ENCODE peak calls at places on chromosomes 1 and 21, in eight cellular contexts. One of them, this sample, is unnamed.

GRCh38 chr1:184021666-184022198 is 15.8 kb downstream of the COLGALT2 start:
- DNase-seq in NCI-H510A treated with DMSO at 0.1 percent for 48 hours: no peak
- DNase-seq in iris pigment epithelial cell: no peak
- DNase-seq in activated T-helper 2 cell treated with anti-CD3 and anti-CD28 coated beads, Interferon-gamma antibody, Interleukin-2, Interleukin-4, amounts not matched to agents 10 μg/mL and 5 μg/mL and 100 μg/mL, durations not matched to agents 14 hours and 24 hours and 36 hours: no peak
- DNase-seq in HFF-Myc: no peak
- DNase-seq in T-helper 1 cell: no peak
- DNase-seq in EL: no peak
- DNase-seq in heart right ventricle: peak
- DNase-seq in this sample: no peak

GRCh38 chr1:240967070-240967724 is 355.2 kb upstream of the GREM2 start:
- DNase-seq in NCI-H510A treated with DMSO at 0.1 percent for 48 hours: no peak
- DNase-seq in iris pigment epithelial cell: peak
- DNase-seq in activated T-helper 2 cell treated with anti-CD3 and anti-CD28 coated beads, Interferon-gamma antibody, Interleukin-2, Interleukin-4, amounts not matched to agents 10 μg/mL and 5 μg/mL and 100 μg/mL, durations not matched to agents 14 hours and 24 hours and 36 hours: no peak
- DNase-seq in HFF-Myc: no peak
- DNase-seq in T-helper 1 cell: no peak
- DNase-seq in EL: peak
- DNase-seq in heart right ventricle: no peak
- DNase-seq in this sample: no peak

GRCh38 chr1:59645893-59646292 is 168.9 kb upstream of the HOOK1 start:
- DNase-seq in NCI-H510A treated with DMSO at 0.1 percent for 48 hours: no peak
- DNase-seq in iris pigment epithelial cell: no peak
- DNase-seq in activated T-helper 2 cell treated with anti-CD3 and anti-CD28 coated beads, Interferon-gamma antibody, Interleukin-2, Interleukin-4, amounts not matched to agents 10 μg/mL and 5 μg/mL and 100 μg/mL, durations not matched to agents 14 hours and 24 hours and 36 hours: no peak
- DNase-seq in HFF-Myc: peak
- DNase-seq in T-helper 1 cell: no peak
- DNase-seq in EL: peak
- DNase-seq in heart right ventricle: no peak
- DNase-seq in this sample: no peak

GRCh38 chr1:54922921-54923421 is 36.0 kb upstream of the DHCR24 start:
- DNase-seq in NCI-H510A treated with DMSO at 0.1 percent for 48 hours: no peak
- DNase-seq in iris pigment epithelial cell: no peak
- DNase-seq in activated T-helper 2 cell treated with anti-CD3 and anti-CD28 coated beads, Interferon-gamma antibody, Interleukin-2, Interleukin-4, amounts not matched to agents 10 μg/mL and 5 μg/mL and 100 μg/mL, durations not matched to agents 14 hours and 24 hours and 36 hours: no peak
- DNase-seq in HFF-Myc: no peak
- DNase-seq in T-helper 1 cell: no peak
- DNase-seq in EL: no peak
- DNase-seq in heart right ventricle: peak
- DNase-seq in this sample: peak

GRCh38 chr21:26140185-26140584 is 30.4 kb downstream of the APP start:
- DNase-seq in NCI-H510A treated with DMSO at 0.1 percent for 48 hours: no peak
- DNase-seq in iris pigment epithelial cell: peak
- DNase-seq in activated T-helper 2 cell treated with anti-CD3 and anti-CD28 coated beads, Interferon-gamma antibody, Interleukin-2, Interleukin-4, amounts not matched to agents 10 μg/mL and 5 μg/mL and 100 μg/mL, durations not matched to agents 14 hours and 24 hours and 36 hours: no peak
- DNase-seq in HFF-Myc: peak
- DNase-seq in T-helper 1 cell: no peak
- DNase-seq in EL: peak
- DNase-seq in heart right ventricle: peak
- DNase-seq in this sample: no peak

GRCh38 chr1:226588484-226588883 is 39.9 kb downstream of the STUM start:
- DNase-seq in NCI-H510A treated with DMSO at 0.1 percent for 48 hours: no peak
- DNase-seq in iris pigment epithelial cell: peak
- DNase-seq in activated T-helper 2 cell treated with anti-CD3 and anti-CD28 coated beads, Interferon-gamma antibody, Interleukin-2, Interleukin-4, amounts not matched to agents 10 μg/mL and 5 μg/mL and 100 μg/mL, durations not matched to agents 14 hours and 24 hours and 36 hours: no peak
- DNase-seq in HFF-Myc: no peak
- DNase-seq in T-helper 1 cell: no peak
- DNase-seq in EL: no peak
- DNase-seq in heart right ventricle: no peak
- DNase-seq in this sample: no peak

GRCh38 chr1:200317236-200317635 is 92.6 kb downstream of the ZNF281 start:
- DNase-seq in NCI-H510A treated with DMSO at 0.1 percent for 48 hours: no peak
- DNase-seq in iris pigment epithelial cell: peak
- DNase-seq in activated T-helper 2 cell treated with anti-CD3 and anti-CD28 coated beads, Interferon-gamma antibody, Interleukin-2, Interleukin-4, amounts not matched to agents 10 μg/mL and 5 μg/mL and 100 μg/mL, durations not matched to agents 14 hours and 24 hours and 36 hours: no peak
- DNase-seq in HFF-Myc: no peak
- DNase-seq in T-helper 1 cell: no peak
- DNase-seq in EL: peak
- DNase-seq in heart right ventricle: no peak
- DNase-seq in this sample: no peak

GRCh38 chr1:55156093-55156492 is 59.1 kb downstream of the USP24 start:
- DNase-seq in NCI-H510A treated with DMSO at 0.1 percent for 48 hours: no peak
- DNase-seq in iris pigment epithelial cell: peak
- DNase-seq in activated T-helper 2 cell treated with anti-CD3 and anti-CD28 coated beads, Interferon-gamma antibody, Interleukin-2, Interleukin-4, amounts not matched to agents 10 μg/mL and 5 μg/mL and 100 μg/mL, durations not matched to agents 14 hours and 24 hours and 36 hours: no peak
- DNase-seq in HFF-Myc: no peak
- DNase-seq in T-helper 1 cell: no peak
- DNase-seq in EL: peak
- DNase-seq in heart right ventricle: no peak
- DNase-seq in this sample: no peak

GRCh38 chr1:147539122-147539575 is 2.2 kb upstream of the BCL9 start:
- DNase-seq in NCI-H510A treated with DMSO at 0.1 percent for 48 hours: no peak
- DNase-seq in iris pigment epithelial cell: peak
- DNase-seq in activated T-helper 2 cell treated with anti-CD3 and anti-CD28 coated beads, Interferon-gamma antibody, Interleukin-2, Interleukin-4, amounts not matched to agents 10 μg/mL and 5 μg/mL and 100 μg/mL, durations not matched to agents 14 hours and 24 hours and 36 hours: no peak
- DNase-seq in HFF-Myc: peak
- DNase-seq in T-helper 1 cell: no peak
- DNase-seq in EL: peak
- DNase-seq in heart right ventricle: peak
- DNase-seq in this sample: no peak

GRCh38 chr1:66533804-66534745 is at the start of gene SGIP1:
- DNase-seq in NCI-H510A treated with DMSO at 0.1 percent for 48 hours: peak
- DNase-seq in iris pigment epithelial cell: peak
- DNase-seq in activated T-helper 2 cell treated with anti-CD3 and anti-CD28 coated beads, Interferon-gamma antibody, Interleukin-2, Interleukin-4, amounts not matched to agents 10 μg/mL and 5 μg/mL and 100 μg/mL, durations not matched to agents 14 hours and 24 hours and 36 hours: no peak
- DNase-seq in HFF-Myc: no peak
- DNase-seq in T-helper 1 cell: no peak
- DNase-seq in EL: peak
- DNase-seq in heart right ventricle: peak
- DNase-seq in this sample: peak

GRCh38 chr1:155174334-155175280 is 958 bp downstream of the TRIM46 start:
- DNase-seq in NCI-H510A treated with DMSO at 0.1 percent for 48 hours: no peak
- DNase-seq in iris pigment epithelial cell: no peak
- DNase-seq in activated T-helper 2 cell treated with anti-CD3 and anti-CD28 coated beads, Interferon-gamma antibody, Interleukin-2, Interleukin-4, amounts not matched to agents 10 μg/mL and 5 μg/mL and 100 μg/mL, durations not matched to agents 14 hours and 24 hours and 36 hours: peak
- DNase-seq in HFF-Myc: no peak
- DNase-seq in T-helper 1 cell: peak
- DNase-seq in EL: peak
- DNase-seq in heart right ventricle: peak
- DNase-seq in this sample: peak

GRCh38 chr1:155834296-155834926 is 22.6 kb downstream of the GON4L start:
- DNase-seq in NCI-H510A treated with DMSO at 0.1 percent for 48 hours: no peak
- DNase-seq in iris pigment epithelial cell: peak
- DNase-seq in activated T-helper 2 cell treated with anti-CD3 and anti-CD28 coated beads, Interferon-gamma antibody, Interleukin-2, Interleukin-4, amounts not matched to agents 10 μg/mL and 5 μg/mL and 100 μg/mL, durations not matched to agents 14 hours and 24 hours and 36 hours: no peak
- DNase-seq in HFF-Myc: no peak
- DNase-seq in T-helper 1 cell: no peak
- DNase-seq in EL: peak
- DNase-seq in heart right ventricle: no peak
- DNase-seq in this sample: peak

GRCh38 chr21:34333150-34333739 is 30.6 kb upstream of the KCNE2 start:
- DNase-seq in NCI-H510A treated with DMSO at 0.1 percent for 48 hours: no peak
- DNase-seq in iris pigment epithelial cell: peak
- DNase-seq in activated T-helper 2 cell treated with anti-CD3 and anti-CD28 coated beads, Interferon-gamma antibody, Interleukin-2, Interleukin-4, amounts not matched to agents 10 μg/mL and 5 μg/mL and 100 μg/mL, durations not matched to agents 14 hours and 24 hours and 36 hours: no peak
- DNase-seq in HFF-Myc: peak
- DNase-seq in T-helper 1 cell: no peak
- DNase-seq in EL: peak
- DNase-seq in heart right ventricle: no peak
- DNase-seq in this sample: no peak

GRCh38 chr1:91696321-91696720 is 189.6 kb downstream of the TGFBR3 start:
- DNase-seq in NCI-H510A treated with DMSO at 0.1 percent for 48 hours: no peak
- DNase-seq in iris pigment epithelial cell: no peak
- DNase-seq in activated T-helper 2 cell treated with anti-CD3 and anti-CD28 coated beads, Interferon-gamma antibody, Interleukin-2, Interleukin-4, amounts not matched to agents 10 μg/mL and 5 μg/mL and 100 μg/mL, durations not matched to agents 14 hours and 24 hours and 36 hours: no peak
- DNase-seq in HFF-Myc: no peak
- DNase-seq in T-helper 1 cell: no peak
- DNase-seq in EL: no peak
- DNase-seq in heart right ventricle: no peak
- DNase-seq in this sample: no peak

GRCh38 chr1:100622037-100622436 is 84.1 kb downstream of the GPR88 start:
- DNase-seq in NCI-H510A treated with DMSO at 0.1 percent for 48 hours: no peak
- DNase-seq in iris pigment epithelial cell: peak
- DNase-seq in activated T-helper 2 cell treated with anti-CD3 and anti-CD28 coated beads, Interferon-gamma antibody, Interleukin-2, Interleukin-4, amounts not matched to agents 10 μg/mL and 5 μg/mL and 100 μg/mL, durations not matched to agents 14 hours and 24 hours and 36 hours: no peak
- DNase-seq in HFF-Myc: peak
- DNase-seq in T-helper 1 cell: no peak
- DNase-seq in EL: peak
- DNase-seq in heart right ventricle: no peak
- DNase-seq in this sample: no peak

GRCh38 chr21:25625036-25625435 is 14.0 kb upstream of the JAM2 start:
- DNase-seq in NCI-H510A treated with DMSO at 0.1 percent for 48 hours: no peak
- DNase-seq in iris pigment epithelial cell: peak
- DNase-seq in activated T-helper 2 cell treated with anti-CD3 and anti-CD28 coated beads, Interferon-gamma antibody, Interleukin-2, Interleukin-4, amounts not matched to agents 10 μg/mL and 5 μg/mL and 100 μg/mL, durations not matched to agents 14 hours and 24 hours and 36 hours: no peak
- DNase-seq in HFF-Myc: no peak
- DNase-seq in T-helper 1 cell: no peak
- DNase-seq in EL: no peak
- DNase-seq in heart right ventricle: no peak
- DNase-seq in this sample: no peak

GRCh38 chr21:17462276-17462981 is 50.4 kb upstream of the CXADR start:
- DNase-seq in NCI-H510A treated with DMSO at 0.1 percent for 48 hours: no peak
- DNase-seq in iris pigment epithelial cell: peak
- DNase-seq in activated T-helper 2 cell treated with anti-CD3 and anti-CD28 coated beads, Interferon-gamma antibody, Interleukin-2, Interleukin-4, amounts not matched to agents 10 μg/mL and 5 μg/mL and 100 μg/mL, durations not matched to agents 14 hours and 24 hours and 36 hours: no peak
- DNase-seq in HFF-Myc: no peak
- DNase-seq in T-helper 1 cell: no peak
- DNase-seq in EL: no peak
- DNase-seq in heart right ventricle: no peak
- DNase-seq in this sample: peak

GRCh38 chr1:21251773-21252471 is 38.3 kb downstream of the ECE1 start:
- DNase-seq in NCI-H510A treated with DMSO at 0.1 percent for 48 hours: peak
- DNase-seq in iris pigment epithelial cell: peak
- DNase-seq in activated T-helper 2 cell treated with anti-CD3 and anti-CD28 coated beads, Interferon-gamma antibody, Interleukin-2, Interleukin-4, amounts not matched to agents 10 μg/mL and 5 μg/mL and 100 μg/mL, durations not matched to agents 14 hours and 24 hours and 36 hours: no peak
- DNase-seq in HFF-Myc: peak
- DNase-seq in T-helper 1 cell: no peak
- DNase-seq in EL: peak
- DNase-seq in heart right ventricle: peak
- DNase-seq in this sample: peak

GRCh38 chr1:212545941-212546638 is 62.5 kb upstream of the ATF3 start:
- DNase-seq in NCI-H510A treated with DMSO at 0.1 percent for 48 hours: no peak
- DNase-seq in iris pigment epithelial cell: peak
- DNase-seq in activated T-helper 2 cell treated with anti-CD3 and anti-CD28 coated beads, Interferon-gamma antibody, Interleukin-2, Interleukin-4, amounts not matched to agents 10 μg/mL and 5 μg/mL and 100 μg/mL, durations not matched to agents 14 hours and 24 hours and 36 hours: no peak
- DNase-seq in HFF-Myc: no peak
- DNase-seq in T-helper 1 cell: no peak
- DNase-seq in EL: peak
- DNase-seq in heart right ventricle: no peak
- DNase-seq in this sample: peak

GRCh38 chr1:25743164-25744139 is 56.5 kb upstream of the SELENON start:
- DNase-seq in NCI-H510A treated with DMSO at 0.1 percent for 48 hours: no peak
- DNase-seq in iris pigment epithelial cell: peak
- DNase-seq in activated T-helper 2 cell treated with anti-CD3 and anti-CD28 coated beads, Interferon-gamma antibody, Interleukin-2, Interleukin-4, amounts not matched to agents 10 μg/mL and 5 μg/mL and 100 μg/mL, durations not matched to agents 14 hours and 24 hours and 36 hours: no peak
- DNase-seq in HFF-Myc: no peak
- DNase-seq in T-helper 1 cell: no peak
- DNase-seq in EL: no peak
- DNase-seq in heart right ventricle: peak
- DNase-seq in this sample: peak

GRCh38 chr21:46205121-46205520 is 20.9 kb upstream of the SPATC1L start:
- DNase-seq in NCI-H510A treated with DMSO at 0.1 percent for 48 hours: no peak
- DNase-seq in iris pigment epithelial cell: no peak
- DNase-seq in activated T-helper 2 cell treated with anti-CD3 and anti-CD28 coated beads, Interferon-gamma antibody, Interleukin-2, Interleukin-4, amounts not matched to agents 10 μg/mL and 5 μg/mL and 100 μg/mL, durations not matched to agents 14 hours and 24 hours and 36 hours: no peak
- DNase-seq in HFF-Myc: no peak
- DNase-seq in T-helper 1 cell: no peak
- DNase-seq in EL: no peak
- DNase-seq in heart right ventricle: no peak
- DNase-seq in this sample: no peak

GRCh38 chr1:104648269-104648691 is 898.6 kb downstream of the AMY1C start:
- DNase-seq in NCI-H510A treated with DMSO at 0.1 percent for 48 hours: peak
- DNase-seq in iris pigment epithelial cell: peak
- DNase-seq in activated T-helper 2 cell treated with anti-CD3 and anti-CD28 coated beads, Interferon-gamma antibody, Interleukin-2, Interleukin-4, amounts not matched to agents 10 μg/mL and 5 μg/mL and 100 μg/mL, durations not matched to agents 14 hours and 24 hours and 36 hours: no peak
- DNase-seq in HFF-Myc: no peak
- DNase-seq in T-helper 1 cell: no peak
- DNase-seq in EL: no peak
- DNase-seq in heart right ventricle: no peak
- DNase-seq in this sample: no peak

GRCh38 chr1:203667616-203668015 is 41.0 kb downstream of the ATP2B4 start:
- DNase-seq in NCI-H510A treated with DMSO at 0.1 percent for 48 hours: no peak
- DNase-seq in iris pigment epithelial cell: no peak
- DNase-seq in activated T-helper 2 cell treated with anti-CD3 and anti-CD28 coated beads, Interferon-gamma antibody, Interleukin-2, Interleukin-4, amounts not matched to agents 10 μg/mL and 5 μg/mL and 100 μg/mL, durations not matched to agents 14 hours and 24 hours and 36 hours: no peak
- DNase-seq in HFF-Myc: no peak
- DNase-seq in T-helper 1 cell: no peak
- DNase-seq in EL: no peak
- DNase-seq in heart right ventricle: no peak
- DNase-seq in this sample: no peak

GRCh38 chr1:38527373-38527966 is 332.1 kb downstream of the RRAGC start:
- DNase-seq in NCI-H510A treated with DMSO at 0.1 percent for 48 hours: no peak
- DNase-seq in iris pigment epithelial cell: no peak
- DNase-seq in activated T-helper 2 cell treated with anti-CD3 and anti-CD28 coated beads, Interferon-gamma antibody, Interleukin-2, Interleukin-4, amounts not matched to agents 10 μg/mL and 5 μg/mL and 100 μg/mL, durations not matched to agents 14 hours and 24 hours and 36 hours: peak
- DNase-seq in HFF-Myc: no peak
- DNase-seq in T-helper 1 cell: peak
- DNase-seq in EL: no peak
- DNase-seq in heart right ventricle: no peak
- DNase-seq in this sample: no peak

GRCh38 chr1:160083968-160084770 is 2.8 kb downstream of the KCNJ9 start:
- DNase-seq in NCI-H510A treated with DMSO at 0.1 percent for 48 hours: peak
- DNase-seq in iris pigment epithelial cell: peak
- DNase-seq in activated T-helper 2 cell treated with anti-CD3 and anti-CD28 coated beads, Interferon-gamma antibody, Interleukin-2, Interleukin-4, amounts not matched to agents 10 μg/mL and 5 μg/mL and 100 μg/mL, durations not matched to agents 14 hours and 24 hours and 36 hours: peak
- DNase-seq in HFF-Myc: no peak
- DNase-seq in T-helper 1 cell: peak
- DNase-seq in EL: no peak
- DNase-seq in heart right ventricle: peak
- DNase-seq in this sample: no peak

GRCh38 chr1:204523605-204524215 is 7.5 kb downstream of the MDM4 start:
- DNase-seq in NCI-H510A treated with DMSO at 0.1 percent for 48 hours: no peak
- DNase-seq in iris pigment epithelial cell: no peak
- DNase-seq in activated T-helper 2 cell treated with anti-CD3 and anti-CD28 coated beads, Interferon-gamma antibody, Interleukin-2, Interleukin-4, amounts not matched to agents 10 μg/mL and 5 μg/mL and 100 μg/mL, durations not matched to agents 14 hours and 24 hours and 36 hours: no peak
- DNase-seq in HFF-Myc: no peak
- DNase-seq in T-helper 1 cell: no peak
- DNase-seq in EL: no peak
- DNase-seq in heart right ventricle: no peak
- DNase-seq in this sample: no peak

GRCh38 chr1:2789164-2789985 is 12.1 kb downstream of the TTC34 start:
- DNase-seq in NCI-H510A treated with DMSO at 0.1 percent for 48 hours: no peak
- DNase-seq in iris pigment epithelial cell: no peak
- DNase-seq in activated T-helper 2 cell treated with anti-CD3 and anti-CD28 coated beads, Interferon-gamma antibody, Interleukin-2, Interleukin-4, amounts not matched to agents 10 μg/mL and 5 μg/mL and 100 μg/mL, durations not matched to agents 14 hours and 24 hours and 36 hours: no peak
- DNase-seq in HFF-Myc: no peak
- DNase-seq in T-helper 1 cell: no peak
- DNase-seq in EL: no peak
- DNase-seq in heart right ventricle: no peak
- DNase-seq in this sample: peak

GRCh38 chr1:19765623-19766022 is 34.1 kb downstream of the TMCO4 start:
- DNase-seq in NCI-H510A treated with DMSO at 0.1 percent for 48 hours: no peak
- DNase-seq in iris pigment epithelial cell: peak
- DNase-seq in activated T-helper 2 cell treated with anti-CD3 and anti-CD28 coated beads, Interferon-gamma antibody, Interleukin-2, Interleukin-4, amounts not matched to agents 10 μg/mL and 5 μg/mL and 100 μg/mL, durations not matched to agents 14 hours and 24 hours and 36 hours: no peak
- DNase-seq in HFF-Myc: peak
- DNase-seq in T-helper 1 cell: no peak
- DNase-seq in EL: peak
- DNase-seq in heart right ventricle: no peak
- DNase-seq in this sample: no peak

GRCh38 chr1:29235955-29236742 is at the start of gene PTPRU:
- DNase-seq in NCI-H510A treated with DMSO at 0.1 percent for 48 hours: peak
- DNase-seq in iris pigment epithelial cell: peak
- DNase-seq in activated T-helper 2 cell treated with anti-CD3 and anti-CD28 coated beads, Interferon-gamma antibody, Interleukin-2, Interleukin-4, amounts not matched to agents 10 μg/mL and 5 μg/mL and 100 μg/mL, durations not matched to agents 14 hours and 24 hours and 36 hours: peak
- DNase-seq in HFF-Myc: no peak
- DNase-seq in T-helper 1 cell: peak
- DNase-seq in EL: peak
- DNase-seq in heart right ventricle: peak
- DNase-seq in this sample: peak

GRCh38 chr1:2783069-2783434 is 18.4 kb downstream of the TTC34 start:
- DNase-seq in NCI-H510A treated with DMSO at 0.1 percent for 48 hours: no peak
- DNase-seq in iris pigment epithelial cell: no peak
- DNase-seq in activated T-helper 2 cell treated with anti-CD3 and anti-CD28 coated beads, Interferon-gamma antibody, Interleukin-2, Interleukin-4, amounts not matched to agents 10 μg/mL and 5 μg/mL and 100 μg/mL, durations not matched to agents 14 hours and 24 hours and 36 hours: no peak
- DNase-seq in HFF-Myc: no peak
- DNase-seq in T-helper 1 cell: no peak
- DNase-seq in EL: no peak
- DNase-seq in heart right ventricle: no peak
- DNase-seq in this sample: no peak

GRCh38 chr1:117658676-117659075 is 52.8 kb downstream of the TENT5C start:
- DNase-seq in NCI-H510A treated with DMSO at 0.1 percent for 48 hours: no peak
- DNase-seq in iris pigment epithelial cell: no peak
- DNase-seq in activated T-helper 2 cell treated with anti-CD3 and anti-CD28 coated beads, Interferon-gamma antibody, Interleukin-2, Interleukin-4, amounts not matched to agents 10 μg/mL and 5 μg/mL and 100 μg/mL, durations not matched to agents 14 hours and 24 hours and 36 hours: peak
- DNase-seq in HFF-Myc: no peak
- DNase-seq in T-helper 1 cell: peak
- DNase-seq in EL: no peak
- DNase-seq in heart right ventricle: no peak
- DNase-seq in this sample: peak

GRCh38 chr1:228346731-228347130 is 59.9 kb downstream of the TRIM11 start:
- DNase-seq in NCI-H510A treated with DMSO at 0.1 percent for 48 hours: no peak
- DNase-seq in iris pigment epithelial cell: no peak
- DNase-seq in activated T-helper 2 cell treated with anti-CD3 and anti-CD28 coated beads, Interferon-gamma antibody, Interleukin-2, Interleukin-4, amounts not matched to agents 10 μg/mL and 5 μg/mL and 100 μg/mL, durations not matched to agents 14 hours and 24 hours and 36 hours: no peak
- DNase-seq in HFF-Myc: no peak
- DNase-seq in T-helper 1 cell: no peak
- DNase-seq in EL: no peak
- DNase-seq in heart right ventricle: no peak
- DNase-seq in this sample: no peak

GRCh38 chr1:29809446-29810120 is 573.3 kb downstream of the PTPRU start:
- DNase-seq in NCI-H510A treated with DMSO at 0.1 percent for 48 hours: no peak
- DNase-seq in iris pigment epithelial cell: no peak
- DNase-seq in activated T-helper 2 cell treated with anti-CD3 and anti-CD28 coated beads, Interferon-gamma antibody, Interleukin-2, Interleukin-4, amounts not matched to agents 10 μg/mL and 5 μg/mL and 100 μg/mL, durations not matched to agents 14 hours and 24 hours and 36 hours: no peak
- DNase-seq in HFF-Myc: no peak
- DNase-seq in T-helper 1 cell: no peak
- DNase-seq in EL: no peak
- DNase-seq in heart right ventricle: no peak
- DNase-seq in this sample: peak

GRCh38 chr1:221832617-221833016 is 90.7 kb upstream of the DUSP10 start:
- DNase-seq in NCI-H510A treated with DMSO at 0.1 percent for 48 hours: no peak
- DNase-seq in iris pigment epithelial cell: no peak
- DNase-seq in activated T-helper 2 cell treated with anti-CD3 and anti-CD28 coated beads, Interferon-gamma antibody, Interleukin-2, Interleukin-4, amounts not matched to agents 10 μg/mL and 5 μg/mL and 100 μg/mL, durations not matched to agents 14 hours and 24 hours and 36 hours: no peak
- DNase-seq in HFF-Myc: no peak
- DNase-seq in T-helper 1 cell: no peak
- DNase-seq in EL: no peak
- DNase-seq in heart right ventricle: peak
- DNase-seq in this sample: no peak

This sample was measured in lower leg skin.